ENCODE peak calls at places on chromosomes 4 and X, in five cellular contexts. V, F, Y, D and Z are unnamed samples.

GRCh38 chrX:11185861-11186260 is 74.7 kb downstream of the HCCS start:
- DNase-seq in V (no peak), F (no peak), Y (no peak), D (no peak), Z (no peak)

GRCh38 chr4:162011039-162011438 is 152.8 kb downstream of the FSTL5 start:
- DNase-seq in V (no peak), F (no peak), Y (no peak), D (no peak), Z (no peak)

GRCh38 chrX:155215443-155216178 is 649 bp upstream of the VBP1 start:
- DNase-seq in V (no peak), F (no peak), Y (no peak), D (no peak), Z (no peak)

GRCh38 chr4:155784637-155785036 is 25.8 kb downstream of the GUCY1B1 start:
- DNase-seq in V (no peak), F (no peak), Y (no peak), D (no peak), Z (no peak)

GRCh38 chr4:147578057-147578476 is 39.1 kb upstream of the TMEM184C start:
- DNase-seq in V (peak), F (no peak), Y (peak), D (no peak), Z (no peak)

GRCh38 chrX:41184312-41184711 is 99.1 kb downstream of the USP9X start:
- DNase-seq in V (no peak), F (no peak), Y (no peak), D (peak), Z (peak)

GRCh38 chr4:41363384-41363981 is 106.8 kb downstream of the UCHL1 start:
- DNase-seq in V (peak), F (no peak), Y (peak), D (no peak), Z (no peak)

GRCh38 chr4:6464842-6465588 is 7.4 kb downstream of the PPP2R2C start:
- DNase-seq in V (no peak), F (no peak), Y (no peak), D (no peak), Z (peak)

GRCh38 chr4:153292897-153293674 is 51.4 kb upstream of the MND1 start:
- DNase-seq in V (no peak), F (no peak), Y (no peak), D (no peak), Z (no peak)

GRCh38 chr4:55491486-55491885 is 55.2 kb downstream of the CLOCK start:
- DNase-seq in V (peak), F (no peak), Y (peak), D (no peak), Z (no peak)

GRCh38 chr4:42302348-42302747 is 94.9 kb upstream of the SHISA3 start:
- DNase-seq in V (no peak), F (peak), Y (no peak), D (no peak), Z (no peak)

GRCh38 chr4:118313098-118313497 is 39.7 kb downstream of the PRSS12 start:
- DNase-seq in V (no peak), F (peak), Y (peak), D (no peak), Z (no peak)

GRCh38 chr4:5471691-5472090 is 236.7 kb downstream of the EVC2 start:
- DNase-seq in V (no peak), F (no peak), Y (no peak), D (no peak), Z (no peak)

GRCh38 chr4:113060853-113061252 is 11.4 kb downstream of the ANK2 start:
- DNase-seq in V (no peak), F (no peak), Y (no peak), D (no peak), Z (no peak)

GRCh38 chr4:181278941-181279340 is 964.3 kb upstream of the TENM3 start:
- DNase-seq in V (no peak), F (no peak), Y (no peak), D (no peak), Z (no peak)

DNA sequence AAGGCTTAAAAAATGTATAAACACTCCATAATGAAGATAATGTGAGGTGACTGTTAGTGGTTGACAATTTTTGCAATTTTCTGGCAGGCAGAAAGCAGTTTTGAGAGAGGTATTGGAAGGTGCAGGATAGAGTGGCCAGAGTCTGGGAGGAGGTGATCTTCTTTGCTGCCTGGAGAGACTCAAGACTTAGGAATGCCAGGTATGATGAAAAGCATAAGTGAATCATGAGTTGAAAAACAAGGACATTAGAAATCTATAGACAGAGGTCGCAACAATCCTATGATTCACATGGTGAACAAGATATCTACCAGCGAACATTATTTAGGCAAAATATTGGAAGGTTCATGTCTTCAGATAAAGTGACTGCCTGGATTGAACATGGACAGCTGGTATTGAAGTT is 118.5 kb downstream of the CFAP299 start:
- DNase-seq in V (no peak), F (no peak), Y (no peak), D (no peak), Z (no peak)
- TF ChIP-seq CTCF in V (no peak), F (no peak), Y (no peak), D (no peak), Z (no peak)

DNA sequence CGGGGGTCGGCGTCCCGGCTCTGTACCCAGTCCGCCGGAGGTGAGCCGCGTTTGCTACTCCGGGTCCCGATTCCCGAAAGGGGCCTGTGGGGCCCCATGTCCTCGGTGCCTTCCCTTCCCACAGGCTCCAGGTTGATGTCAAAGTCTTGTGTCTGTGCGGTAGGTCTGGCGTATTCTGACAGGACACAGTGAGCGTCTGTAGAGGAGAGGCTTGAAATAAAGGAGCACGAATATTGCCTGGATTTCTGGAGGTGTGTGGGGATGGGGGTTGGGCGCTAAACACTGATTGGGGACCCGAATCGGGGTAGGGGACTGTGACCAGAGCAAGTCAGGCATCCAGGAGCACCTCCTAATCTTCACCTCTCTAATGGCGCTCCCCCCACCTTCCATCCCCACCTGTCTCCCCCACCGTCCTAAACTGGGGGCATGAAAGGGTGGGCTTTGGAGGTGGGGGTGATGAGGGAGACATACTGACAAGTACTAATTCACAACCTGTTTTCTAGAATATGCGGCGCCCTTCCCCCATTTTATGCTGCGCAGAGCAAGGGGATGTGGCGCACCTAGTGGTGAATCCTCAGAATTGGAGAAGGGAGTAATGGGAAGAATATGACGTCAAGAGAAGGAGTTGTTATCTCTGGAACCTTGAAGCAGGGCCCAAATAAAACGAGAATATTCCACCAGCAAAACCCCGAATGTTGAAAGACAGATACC is 874 bp downstream of the GPRASP2 start:
- DNase-seq in V (peak), F (peak), Y (peak), D (peak), Z (peak)
- TF ChIP-seq CTCF in V (peak), F (peak), Y (peak), D (peak), Z (no peak)

GRCh38 chr4:108156391-108156790 is 12.3 kb downstream of the LEF1 start:
- DNase-seq in V (no peak), F (no peak), Y (no peak), D (no peak), Z (no peak)

GRCh38 chr4:108152980-108153379 is 15.8 kb downstream of the LEF1 start:
- DNase-seq in V (no peak), F (no peak), Y (no peak), D (no peak), Z (no peak)

GRCh38 chr4:108159845-108160244 is 8.9 kb downstream of the LEF1 start:
- DNase-seq in V (no peak), F (no peak), Y (no peak), D (no peak), Z (no peak)

GRCh38 chr4:108157655-108158054 is 11.1 kb downstream of the LEF1 start:
- DNase-seq in V (no peak), F (no peak), Y (no peak), D (no peak), Z (no peak)

DNA sequence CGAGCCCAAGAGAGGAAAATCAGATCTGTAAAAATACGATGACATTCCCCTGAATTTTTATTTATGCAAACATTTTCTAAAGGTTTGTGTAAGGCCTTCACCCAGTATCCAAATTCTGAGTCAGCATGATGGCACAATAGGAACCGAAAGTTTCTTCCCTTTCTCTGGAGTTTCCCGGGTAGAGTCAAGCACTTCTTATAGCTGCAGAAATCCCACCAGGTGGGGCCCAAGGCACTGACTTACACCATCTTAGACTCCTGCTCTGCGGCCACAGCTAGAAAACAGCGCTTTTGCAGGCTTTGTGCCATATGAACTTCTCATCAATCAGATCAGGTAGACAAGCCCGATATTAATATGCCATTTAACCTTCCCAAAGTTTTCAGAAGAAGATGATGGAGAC is 13.4 kb downstream of the LEF1 start:
- DNase-seq in V (peak), F (no peak), Y (no peak), D (no peak), Z (no peak)
- TF ChIP-seq CTCF in V (peak), F (no peak), Y (no peak), D (no peak), Z (no peak)

DNA sequence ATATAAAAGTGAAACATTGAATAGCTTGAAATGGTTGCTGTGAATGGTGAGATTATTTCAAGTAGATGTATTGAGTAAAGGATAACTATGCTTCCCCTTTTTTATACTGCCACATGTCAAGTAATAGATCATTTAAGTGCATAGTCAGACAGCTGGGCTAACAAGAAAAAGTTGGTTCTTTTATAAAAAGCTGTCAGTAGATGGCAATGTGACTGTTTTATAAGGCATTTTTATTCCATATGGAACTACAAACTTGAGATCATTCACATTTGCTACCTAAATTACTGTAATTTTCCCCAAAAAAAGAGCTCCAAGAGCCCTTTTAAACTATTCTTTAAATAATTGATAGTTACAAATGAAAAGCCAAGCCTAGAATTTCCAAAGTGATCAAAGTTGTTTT is 831.0 kb downstream of the C4orf33 start:
- DNase-seq in V (no peak), F (no peak), Y (no peak), D (no peak), Z (no peak)
- TF ChIP-seq CTCF in V (no peak), F (no peak), Y (no peak), D (no peak), Z (no peak)

DNA sequence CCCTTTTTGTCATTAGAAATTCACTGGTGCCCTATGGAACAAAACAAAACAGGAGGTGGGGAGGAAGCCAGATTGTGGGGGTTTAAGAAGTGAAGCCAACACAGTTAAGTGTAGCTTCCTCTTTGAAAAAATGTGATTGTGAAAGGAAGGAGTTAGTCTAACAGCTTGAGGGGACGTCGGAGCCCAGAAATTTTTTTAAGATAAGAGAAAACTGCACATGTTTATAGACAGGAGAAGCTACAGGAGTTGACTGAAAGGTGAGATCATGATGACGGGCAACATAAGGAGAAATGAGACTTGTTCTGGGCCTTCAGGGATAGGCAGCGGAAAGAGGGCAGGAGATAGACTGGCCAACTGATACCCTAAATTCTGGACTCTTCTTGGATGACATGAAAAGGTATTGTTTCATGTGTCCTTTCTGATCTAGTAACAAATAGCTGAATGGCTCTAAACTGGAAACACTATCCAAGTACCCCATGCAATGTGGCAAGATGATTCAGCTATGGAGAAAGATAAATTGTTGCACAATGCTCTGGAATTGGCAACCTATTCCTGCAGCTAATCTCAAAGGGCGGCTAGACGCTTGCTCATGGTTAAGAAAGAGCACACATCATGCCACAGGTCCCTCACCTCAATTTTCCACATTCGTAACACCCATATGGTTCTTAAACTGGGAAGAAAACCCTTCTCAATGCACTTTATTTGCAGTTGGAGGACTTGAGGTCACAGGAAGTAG is 3.7 kb upstream of the HDAC8 start:
- DNase-seq in V (no peak), F (no peak), Y (peak), D (no peak), Z (no peak)
- TF ChIP-seq CTCF in V (no peak), F (no peak), Y (no peak), D (no peak), Z (no peak)

DNA sequence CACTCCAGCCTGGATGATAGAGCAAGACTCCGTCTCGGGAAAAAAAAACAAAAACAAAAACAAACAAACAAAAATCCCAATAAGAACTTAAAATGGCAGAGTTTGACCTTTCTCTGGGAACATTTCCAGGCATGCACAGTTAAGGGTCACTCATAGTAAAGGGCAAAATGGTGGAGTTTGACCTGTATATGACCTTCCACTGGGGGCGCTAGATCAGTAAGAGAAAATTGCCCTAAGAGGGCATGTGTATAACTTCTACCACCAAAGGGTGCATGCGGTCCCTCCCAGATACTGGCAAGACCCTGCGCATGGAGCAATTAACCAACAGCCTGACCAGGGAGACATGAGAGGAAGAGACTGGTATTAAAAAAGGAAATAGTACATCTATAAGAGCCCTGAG is 177.2 kb downstream of the MOSPD2 start:
- DNase-seq in V (no peak), F (no peak), Y (no peak), D (no peak), Z (no peak)
- TF ChIP-seq CTCF in V (no peak), F (no peak), Y (no peak), D (no peak), Z (no peak)